ENCODE peak calls at places on chromosomes 6 and 20, in nine cellular contexts. L is GM10248; K is GM13976; U is activated CD4-positive, alpha-beta T cell treated with anti-CD3 and anti-CD28 coated beads, Interleukin-2, amount 50 U/mL, for 24 hours; D is H54; B is effector CD8-positive, alpha-beta T cell; O is stimulated activated CD4-positive, alpha-beta T cell treated with anti-CD3 and anti-CD28 coated beads, Interleukin-15, amount 100 ng/mL, for 1 hour; M is foreskin fibroblast; H is psoas muscle. I is an unnamed sample.

GRCh38 chr6:33802186-33803061 is 1.4 kb downstream of the MLN start:
- DNase-seq in L (no peak), K (no peak), U (no peak), D (no peak), B (no peak), O (no peak), M (no peak), H (no peak), I (no peak)

GRCh38 chr6:4912559-4912958 is 91.3 kb downstream of the RPP40 start:
- DNase-seq in L (no peak), K (no peak), U (no peak), D (no peak), B (no peak), O (no peak), M (no peak), H (no peak), I (no peak)

GRCh38 chr6:16126056-16126455 is 2.8 kb upstream of the MYLIP start:
- DNase-seq in L (no peak), K (no peak), U (no peak), D (no peak), B (no peak), O (no peak), M (no peak), H (no peak), I (no peak)

GRCh38 chr6:125363360-125364121 is 61.8 kb upstream of the HDDC2 start:
- DNase-seq in L (peak; percentile 10), K (peak; percentile 17), U (no peak), D (no peak), B (no peak), O (no peak), M (no peak), H (peak; percentile 54), I (no peak)

GRCh38 chr6:139126255-139126654 is 8.6 kb upstream of the HECA start:
- DNase-seq in L (no peak), K (no peak), U (no peak), D (no peak), B (no peak), O (no peak), M (peak; percentile 88), H (no peak), I (no peak)

GRCh38 chr6:112939543-112939942 is 592.4 kb downstream of the RFPL4B start:
- DNase-seq in L (no peak), K (no peak), U (no peak), D (no peak), B (no peak), O (no peak), M (no peak), H (no peak), I (no peak)

GRCh38 chr20:5719861-5720401 is 30.3 kb upstream of the SHLD1 start:
- DNase-seq in L (no peak), K (no peak), U (no peak), D (no peak), B (no peak), O (no peak), M (no peak), H (no peak), I (no peak)

GRCh38 chr20:63234693-63235398 is 859 bp upstream of the BIRC7 start:
- DNase-seq in L (peak; percentile 55), K (peak; percentile 64), U (no peak), D (no peak), B (peak; percentile 24), O (no peak), M (no peak), H (no peak), I (peak; percentile 29)

GRCh38 chr6:30556714-30556963 is 350 bp upstream of the GNL1 start:
- DNase-seq in L (peak; percentile 91), K (peak; percentile 93), U (no peak), D (no peak), B (peak; percentile 83), O (no peak), M (no peak), H (no peak), I (peak; percentile 85)

GRCh38 chr6:151681426-151682059 is 125.9 kb upstream of the ESR1 start:
- DNase-seq in L (no peak), K (no peak), U (no peak), D (no peak), B (no peak), O (no peak), M (peak; percentile 34), H (peak; percentile 17), I (no peak)

GRCh38 chr6:48733581-48733980 is 622.6 kb upstream of the PTCHD4 start:
- DNase-seq in L (no peak), K (no peak), U (no peak), D (no peak), B (no peak), O (no peak), M (no peak), H (no peak), I (no peak)

GRCh38 chr6:32609731-32610640 is 20.3 kb upstream of the HLA-DRB1 start:
- DNase-seq in L (peak; percentile 62), K (peak; percentile 64), U (no peak), D (peak; percentile 28), B (peak; percentile 27), O (no peak), M (peak; percentile 75), H (peak; percentile 16), I (peak; percentile 78)

GRCh38 chr20:38126146-38126912 is 38.7 kb downstream of the TGM2 start:
- DNase-seq in L (no peak), K (no peak), U (no peak), D (no peak), B (no peak), O (no peak), M (no peak), H (no peak), I (no peak)

GRCh38 chr20:57282691-57283361 is 16.4 kb upstream of the BMP7 start:
- DNase-seq in L (no peak), K (no peak), U (no peak), D (no peak), B (no peak), O (no peak), M (no peak), H (no peak), I (no peak)

GRCh38 chr6:50819906-50820589 is 1.4 kb downstream of the TFAP2B start:
- DNase-seq in L (no peak), K (no peak), U (no peak), D (no peak), B (no peak), O (no peak), M (no peak), H (no peak), I (no peak)